ENCODE peak calls at places on chromosomes 12 and 14, in four cellular contexts. One of them, this sample, is unnamed. For H3K4me1 and H3K36me3, the result is how much of the 10 kb centered on the place peaks cover.

GRCh38 chr12:129150721-129151120 is 297.4 kb downstream of the GLT1D1 start:
- DNase-seq in uterus: no peak
- DNase-seq in sigmoid colon: no peak
- DNase-seq in CD4-positive, alpha-beta memory T cell: no peak
- DNase-seq in this sample: no peak

GRCh38 chr12:115830633-115831032 is 446.9 kb downstream of the MED13L start:
- DNase-seq in uterus: no peak
- DNase-seq in sigmoid colon: no peak
- DNase-seq in CD4-positive, alpha-beta memory T cell: no peak
- DNase-seq in this sample: no peak

GRCh38 chr12:857611-858010 is 91.9 kb downstream of the RAD52 start:
- DNase-seq in uterus: peak
- DNase-seq in sigmoid colon: no peak
- DNase-seq in CD4-positive, alpha-beta memory T cell: no peak
- DNase-seq in this sample: no peak

GRCh38 chr12:89861086-89861485 is 152.4 kb upstream of the ATP2B1 start:
- DNase-seq in uterus: no peak
- DNase-seq in sigmoid colon: no peak
- DNase-seq in CD4-positive, alpha-beta memory T cell: no peak
- DNase-seq in this sample: no peak

GRCh38 chr14:90924618-90925345 is 108.6 kb upstream of the TTC7B start:
- DNase-seq in uterus: no peak
- DNase-seq in sigmoid colon: no peak
- DNase-seq in CD4-positive, alpha-beta memory T cell: no peak
- DNase-seq in this sample: no peak

GRCh38 chr12:53219956-53220856 is 11.8 kb downstream of the RARG start:
- DNase-seq in uterus: no peak
- DNase-seq in sigmoid colon: peak
- DNase-seq in CD4-positive, alpha-beta memory T cell: peak
- DNase-seq in this sample: peak

GRCh38 chr12:1917172-1918070 is 1.0 kb downstream of the CACNA2D4 start:
- DNase-seq in uterus: no peak
- DNase-seq in sigmoid colon: peak
- DNase-seq in CD4-positive, alpha-beta memory T cell: no peak
- DNase-seq in this sample: no peak

GRCh38 chr12:93612719-93613228 is 40.3 kb downstream of the SOCS2 start:
- DNase-seq in uterus: no peak
- DNase-seq in sigmoid colon: no peak
- DNase-seq in CD4-positive, alpha-beta memory T cell: no peak
- DNase-seq in this sample: no peak

GRCh38 chr12:103077108-103077773 is 119.8 kb downstream of the ASCL1 start:
- DNase-seq in uterus: no peak
- DNase-seq in sigmoid colon: no peak
- DNase-seq in CD4-positive, alpha-beta memory T cell: no peak
- DNase-seq in this sample: no peak

GRCh38 chr12:4934651-4935050 is 24.9 kb downstream of the KCNA1 start:
- DNase-seq in uterus: no peak
- DNase-seq in sigmoid colon: no peak
- DNase-seq in CD4-positive, alpha-beta memory T cell: no peak
- DNase-seq in this sample: no peak

GRCh38 chr12:113955109-113955970 is 10.8 kb downstream of the RBM19 start:
- DNase-seq in uterus: no peak
- DNase-seq in sigmoid colon: no peak
- DNase-seq in CD4-positive, alpha-beta memory T cell: no peak
- DNase-seq in this sample: peak

GRCh38 chr12:104505095-104505819 is 48.5 kb downstream of the CHST11 start:
- DNase-seq in uterus: no peak
- DNase-seq in sigmoid colon: no peak
- DNase-seq in CD4-positive, alpha-beta memory T cell: no peak
- DNase-seq in this sample: peak

GRCh38 chr14:23436327-23437141 is 1.1 kb upstream of the MYH7 start:
- DNase-seq in uterus: no peak
- DNase-seq in sigmoid colon: no peak
- DNase-seq in CD4-positive, alpha-beta memory T cell: no peak
- DNase-seq in this sample: no peak

GRCh38 chr14:23567186-23568020 is at the start of gene AP1G2:
- DNase-seq in uterus: peak
- DNase-seq in sigmoid colon: peak
- DNase-seq in CD4-positive, alpha-beta memory T cell: peak
- DNase-seq in this sample: peak

GRCh38 chr14:71586131-71586893 is 345.9 kb upstream of the RGS6 start:
- DNase-seq in uterus: peak
- DNase-seq in sigmoid colon: no peak
- DNase-seq in CD4-positive, alpha-beta memory T cell: no peak
- DNase-seq in this sample: peak

GRCh38 chr12:2271961-2272360 is 219.2 kb downstream of the CACNA1C start:
- DNase-seq in uterus: no peak
- DNase-seq in sigmoid colon: no peak
- DNase-seq in CD4-positive, alpha-beta memory T cell: no peak
- DNase-seq in this sample: no peak

GRCh38 chr14:74516451-74517155 is 23.0 kb downstream of the ISCA2 start:
- DNase-seq in uterus: no peak
- DNase-seq in sigmoid colon: peak
- DNase-seq in CD4-positive, alpha-beta memory T cell: no peak
- DNase-seq in this sample: peak

GRCh38 chr12:50187084-50187900 is 20.1 kb upstream of the CERS5 start:
- DNase-seq in uterus: no peak
- DNase-seq in sigmoid colon: no peak
- DNase-seq in CD4-positive, alpha-beta memory T cell: no peak
- DNase-seq in this sample: peak

GRCh38 chr14:95140060-95140858 is 17.1 kb downstream of the DICER1 start:
- DNase-seq in uterus: no peak
- DNase-seq in sigmoid colon: no peak
- DNase-seq in CD4-positive, alpha-beta memory T cell: no peak
- DNase-seq in this sample: no peak

GRCh38 chr14:105710119-105711057 is 184.0 kb downstream of the TMEM121 start:
- DNase-seq in uterus: no peak
- DNase-seq in sigmoid colon: no peak
- DNase-seq in CD4-positive, alpha-beta memory T cell: no peak
- DNase-seq in this sample: no peak

GRCh38 chr12:57047981-57048380 is 1.9 kb downstream of the MYO1A start:
- DNase-seq in uterus: no peak
- DNase-seq in sigmoid colon: no peak
- DNase-seq in CD4-positive, alpha-beta memory T cell: no peak
- DNase-seq in this sample: no peak

GRCh38 chr12:66331814-66332213 is 29.5 kb downstream of the HELB start:
- DNase-seq in uterus: no peak
- DNase-seq in sigmoid colon: no peak
- DNase-seq in CD4-positive, alpha-beta memory T cell: no peak
- DNase-seq in this sample: no peak

GRCh38 chr12:116406529-116406928 is 129.0 kb upstream of the MED13L start:
- DNase-seq in uterus: peak
- DNase-seq in sigmoid colon: peak
- DNase-seq in CD4-positive, alpha-beta memory T cell: no peak
- DNase-seq in this sample: peak

GRCh38 chr12:71671816-71672215 is 7.7 kb downstream of the THAP2 start:
- DNase-seq in uterus: no peak
- DNase-seq in sigmoid colon: no peak
- DNase-seq in CD4-positive, alpha-beta memory T cell: no peak
- DNase-seq in this sample: no peak

GRCh38 chr12:56261503-56262230 is 3.5 kb upstream of the ANKRD52 start:
- DNase-seq in uterus: no peak
- DNase-seq in sigmoid colon: no peak
- DNase-seq in CD4-positive, alpha-beta memory T cell: no peak
- DNase-seq in this sample: no peak

GRCh38 chr12:64457036-64457435 is 5.1 kb downstream of the TBK1 start:
- DNase-seq in uterus: no peak
- DNase-seq in sigmoid colon: no peak
- DNase-seq in CD4-positive, alpha-beta memory T cell: peak
- DNase-seq in this sample: no peak

GRCh38 chr12:76346236-76346635 is 2.0 kb downstream of the BBS10 start:
- DNase-seq in uterus: no peak
- DNase-seq in sigmoid colon: no peak
- DNase-seq in CD4-positive, alpha-beta memory T cell: no peak
- DNase-seq in this sample: no peak
- H3K4me1 ChIP-seq in uterus: under half
- H3K4me1 ChIP-seq in sigmoid colon: under half
- H3K4me1 ChIP-seq in CD4-positive, alpha-beta memory T cell: under half
- H3K4me1 ChIP-seq in this sample: under half

GRCh38 chr12:22974865-22975264 is 349.9 kb downstream of the ETNK1 start:
- DNase-seq in uterus: no peak
- DNase-seq in sigmoid colon: no peak
- DNase-seq in CD4-positive, alpha-beta memory T cell: no peak
- DNase-seq in this sample: no peak

GRCh38 chr12:22969521-22969920 is 344.6 kb downstream of the ETNK1 start:
- DNase-seq in uterus: no peak
- DNase-seq in sigmoid colon: no peak
- DNase-seq in CD4-positive, alpha-beta memory T cell: no peak
- DNase-seq in this sample: no peak

GRCh38 chr12:22971247-22971646 is 346.3 kb downstream of the ETNK1 start:
- DNase-seq in uterus: no peak
- DNase-seq in sigmoid colon: no peak
- DNase-seq in CD4-positive, alpha-beta memory T cell: no peak
- DNase-seq in this sample: no peak

DNA sequence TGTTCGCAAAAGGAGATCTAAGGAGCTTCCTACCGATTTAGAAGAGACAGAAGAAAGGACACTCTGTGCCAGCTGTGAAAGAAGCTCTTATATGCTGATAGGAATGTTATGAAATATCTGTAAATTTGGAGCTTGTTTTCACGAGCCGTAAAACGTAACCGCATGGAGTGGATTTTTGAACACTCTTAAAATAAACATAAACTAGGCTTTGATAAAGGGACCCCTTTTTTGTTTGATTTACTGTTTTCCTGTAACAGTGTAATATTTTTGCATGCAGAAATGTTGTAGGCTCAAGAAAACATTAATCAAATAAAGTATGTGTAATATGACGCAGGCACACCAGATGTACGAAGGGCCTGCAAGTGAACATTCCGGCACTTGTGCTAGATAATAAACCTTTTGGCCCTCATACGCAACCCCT is 346.8 kb downstream of the ETNK1 start:
- DNase-seq in uterus: no peak
- DNase-seq in sigmoid colon: no peak
- DNase-seq in CD4-positive, alpha-beta memory T cell: no peak
- DNase-seq in this sample: no peak
- H3K36me3 ChIP-seq in uterus: under half
- H3K36me3 ChIP-seq in sigmoid colon: under half
- H3K36me3 ChIP-seq in CD4-positive, alpha-beta memory T cell: under half
- H3K36me3 ChIP-seq in this sample: under half

DNA sequence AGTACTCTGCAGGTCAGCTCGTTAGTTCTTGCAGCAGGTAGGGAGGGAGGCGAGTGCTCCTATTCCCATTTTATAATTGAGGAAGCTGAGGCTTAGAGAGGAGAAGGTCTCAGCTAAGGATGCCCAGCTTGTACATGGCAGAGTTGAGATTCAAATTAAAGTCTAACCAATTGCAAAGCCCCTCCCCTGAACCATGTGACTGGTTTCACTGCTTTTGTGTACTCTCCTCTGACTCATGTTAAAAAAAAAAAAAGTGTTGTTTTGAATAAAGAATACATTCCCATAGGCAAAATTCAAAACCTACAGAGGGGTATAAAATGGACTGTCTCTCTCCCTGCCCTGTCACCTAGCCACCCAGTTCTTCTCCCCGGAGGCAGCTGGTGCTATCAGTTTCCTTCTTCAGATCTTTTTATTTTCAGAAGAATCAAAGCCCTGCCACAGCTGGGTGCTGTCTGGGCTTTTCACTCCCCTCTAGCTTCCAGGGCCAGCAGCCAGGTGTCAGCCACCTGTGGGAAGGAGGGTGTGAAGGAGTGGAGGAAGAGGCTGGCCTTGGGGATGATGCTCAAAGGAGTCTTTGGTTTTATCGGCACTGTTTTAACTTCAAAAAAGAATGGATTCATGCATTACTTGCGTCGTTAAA is 5.4 kb downstream of the PSMD9 start:
- DNase-seq in uterus: no peak
- DNase-seq in sigmoid colon: no peak
- DNase-seq in CD4-positive, alpha-beta memory T cell: no peak
- DNase-seq in this sample: peak
- H3K4me3 ChIP-seq in uterus: no peak
- H3K4me3 ChIP-seq in sigmoid colon: no peak
- H3K4me3 ChIP-seq in CD4-positive, alpha-beta memory T cell: no peak
- H3K4me3 ChIP-seq in this sample: no peak

GRCh38 chr14:104581521-104581920 is 2.0 kb downstream of the C14orf180 start:
- DNase-seq in uterus: no peak
- DNase-seq in sigmoid colon: no peak
- DNase-seq in CD4-positive, alpha-beta memory T cell: no peak
- DNase-seq in this sample: no peak

GRCh38 chr14:104580961-104581360 is 1.4 kb downstream of the C14orf180 start:
- DNase-seq in uterus: peak
- DNase-seq in sigmoid colon: peak
- DNase-seq in CD4-positive, alpha-beta memory T cell: no peak
- DNase-seq in this sample: no peak

GRCh38 chr14:104582649-104583048 is 3.1 kb downstream of the C14orf180 start:
- DNase-seq in uterus: peak
- DNase-seq in sigmoid colon: no peak
- DNase-seq in CD4-positive, alpha-beta memory T cell: no peak
- DNase-seq in this sample: no peak

GRCh38 chr14:104583424-104584114 is 4.0 kb downstream of the C14orf180 start:
- DNase-seq in uterus: no peak
- DNase-seq in sigmoid colon: no peak
- DNase-seq in CD4-positive, alpha-beta memory T cell: no peak
- DNase-seq in this sample: no peak

DNA sequence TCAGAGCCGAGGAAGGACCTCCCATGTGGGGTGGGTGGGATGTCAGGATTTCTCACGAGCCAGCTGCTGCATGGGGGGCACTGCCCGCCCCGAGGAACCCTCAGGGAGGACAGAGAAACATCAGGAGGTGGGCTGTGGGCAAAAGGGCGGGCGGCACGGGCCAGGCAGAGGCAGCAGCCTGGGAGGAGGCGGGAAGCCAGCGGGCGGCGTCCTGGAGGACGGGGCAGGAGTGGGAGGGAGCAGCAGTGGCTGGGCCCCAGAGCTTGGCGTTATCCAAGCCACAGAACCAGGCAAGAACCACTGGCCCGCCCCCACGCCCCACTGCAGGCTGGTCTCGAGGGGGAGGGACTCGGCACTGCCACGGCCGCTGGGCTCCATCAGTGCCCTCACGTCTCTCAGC is 2.4 kb downstream of the C14orf180 start:
- DNase-seq in uterus: peak
- DNase-seq in sigmoid colon: no peak
- DNase-seq in CD4-positive, alpha-beta memory T cell: no peak
- DNase-seq in this sample: no peak
- H3K4me1 ChIP-seq in uterus: under half
- H3K4me1 ChIP-seq in sigmoid colon: under half
- H3K4me1 ChIP-seq in CD4-positive, alpha-beta memory T cell: under half
- H3K4me1 ChIP-seq in this sample: under half

GRCh38 chr12:132582582-132583279 is 27.7 kb downstream of the LRCOL1 start:
- DNase-seq in uterus: no peak
- DNase-seq in sigmoid colon: no peak
- DNase-seq in CD4-positive, alpha-beta memory T cell: no peak
- DNase-seq in this sample: no peak

GRCh38 chr12:132582058-132582420 is 28.3 kb downstream of the LRCOL1 start:
- DNase-seq in uterus: peak
- DNase-seq in sigmoid colon: no peak
- DNase-seq in CD4-positive, alpha-beta memory T cell: no peak
- DNase-seq in this sample: no peak

GRCh38 chr12:132579747-132580146 is 30.6 kb downstream of the LRCOL1 start:
- DNase-seq in uterus: no peak
- DNase-seq in sigmoid colon: no peak
- DNase-seq in CD4-positive, alpha-beta memory T cell: no peak
- DNase-seq in this sample: no peak

GRCh38 chr12:132581348-132582057 is 28.9 kb downstream of the LRCOL1 start:
- DNase-seq in uterus: no peak
- DNase-seq in sigmoid colon: no peak
- DNase-seq in CD4-positive, alpha-beta memory T cell: no peak
- DNase-seq in this sample: no peak

GRCh38 chr12:132580701-132581292 is 29.6 kb downstream of the LRCOL1 start:
- DNase-seq in uterus: no peak
- DNase-seq in sigmoid colon: no peak
- DNase-seq in CD4-positive, alpha-beta memory T cell: no peak
- DNase-seq in this sample: no peak
- H3K36me3 ChIP-seq in uterus: under half
- H3K36me3 ChIP-seq in sigmoid colon: under half
- H3K36me3 ChIP-seq in CD4-positive, alpha-beta memory T cell: under half
- H3K36me3 ChIP-seq in this sample: under half